ENCODE peak calls at places on chromosomes 7 and 10, in nine cellular contexts. U is bronchial epithelial cell, I is Peyer's patch, W is fibroblast of lung, T is ovary, N is left ventricle myocardium inferior, V is nephron progenitor cell, S is breast epithelium, E is GM20000. C is an unnamed sample.

GRCh38 chr7:54542920-54543539 is 855 bp downstream of the VSTM2A start:
- DNase-seq in U (peak), I (no peak), W (peak), T (no peak), N (no peak), V (peak), S (no peak), E (peak), C (no peak)

GRCh38 chr7:141076377-141076776 is 2.5 kb downstream of the TMEM178B start:
- DNase-seq in U (no peak), I (no peak), W (no peak), T (no peak), N (no peak), V (peak), S (no peak), E (no peak), C (no peak)

GRCh38 chr10:82981137-82981723 is 1106.2 kb downstream of the NRG3 start:
- DNase-seq in U (peak), I (no peak), W (peak), T (no peak), N (no peak), V (no peak), S (no peak), E (no peak), C (no peak)

GRCh38 chr7:45001138-45001694 is 1.2 kb downstream of the CCM2 start:
- DNase-seq in U (peak), I (peak), W (peak), T (no peak), N (no peak), V (no peak), S (no peak), E (peak), C (peak)

GRCh38 chr10:122373713-122374112 is 795 bp upstream of the PLEKHA1 start:
- DNase-seq in U (peak), I (no peak), W (no peak), T (peak), N (no peak), V (no peak), S (no peak), E (no peak), C (no peak)

GRCh38 chr7:90599892-90600555 is 3.9 kb downstream of the CDK14 start:
- DNase-seq in U (peak), I (no peak), W (peak), T (no peak), N (no peak), V (no peak), S (no peak), E (no peak), C (no peak)

GRCh38 chr7:14876194-14876593 is 26.4 kb downstream of the DGKB start:
- DNase-seq in U (no peak), I (no peak), W (no peak), T (no peak), N (no peak), V (no peak), S (no peak), E (no peak), C (no peak)

GRCh38 chr10:93072713-93073538 is 767 bp upstream of the CYP26A1 start:
- DNase-seq in U (no peak), I (no peak), W (no peak), T (no peak), N (no peak), V (no peak), S (peak), E (peak), C (peak)

GRCh38 chr10:52443419-52444388 is 129.6 kb downstream of the DKK1 start:
- DNase-seq in U (peak), I (no peak), W (peak), T (no peak), N (no peak), V (no peak), S (no peak), E (no peak), C (no peak)

GRCh38 chr10:72272689-72273409 is 875 bp upstream of the DDIT4 start:
- DNase-seq in U (peak), I (peak), W (peak), T (peak), N (peak), V (peak), S (peak), E (peak), C (peak)

DNA sequence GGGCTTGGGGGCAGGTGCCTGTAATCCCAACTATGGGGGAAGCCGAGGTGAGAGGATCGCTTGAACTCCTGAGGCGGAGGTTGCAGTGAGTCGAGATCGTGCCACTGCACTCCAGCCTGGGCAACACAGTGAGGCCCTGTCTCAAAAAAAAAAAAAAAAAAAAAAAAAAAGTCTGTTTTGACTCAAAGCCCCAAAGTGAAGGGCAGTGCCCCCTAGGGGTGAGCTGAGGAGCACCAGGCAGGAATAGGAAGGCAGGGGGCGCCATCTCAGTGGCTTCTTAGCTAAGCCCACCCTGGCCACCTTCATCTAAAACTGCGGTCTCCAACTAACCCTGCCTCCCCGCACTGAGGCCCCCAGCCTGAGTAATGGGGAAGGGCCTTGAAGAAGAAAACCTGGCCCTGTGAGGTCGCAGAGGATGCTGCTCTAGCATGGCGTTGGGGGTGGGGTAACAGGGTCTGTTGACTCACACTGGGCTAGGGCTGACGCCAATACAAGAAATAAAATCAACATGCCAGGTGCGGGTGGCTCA is 9.8 kb downstream of the PODXL start:
- DNase-seq in U (no peak), I (no peak), W (no peak), T (no peak), N (no peak), V (peak), S (no peak), E (peak), C (peak)
- TF ChIP-seq CTCF in U (peak), I (no peak), W (peak), T (no peak), N (peak), V (peak), S (no peak), E (peak), C (peak)

DNA sequence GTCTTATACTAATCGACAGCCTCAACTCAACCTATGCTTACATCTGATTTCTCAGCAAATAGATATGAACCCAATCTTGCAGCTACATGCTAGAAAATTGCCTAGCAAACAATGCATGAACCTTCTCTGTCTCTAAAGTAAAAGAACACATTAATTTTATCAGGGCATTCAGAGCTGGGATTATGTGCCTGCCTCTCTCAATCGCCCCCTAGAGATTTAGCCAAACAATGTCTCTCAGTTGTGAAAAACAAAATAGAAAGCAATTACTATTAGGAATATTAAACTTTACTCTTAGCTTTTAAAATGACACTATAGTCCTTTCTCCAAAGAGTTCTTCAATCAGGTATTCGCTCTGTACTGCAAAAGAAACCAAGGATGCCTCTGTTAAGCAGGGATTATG is 737.1 kb downstream of the PARD3 start:
- DNase-seq in U (no peak), I (no peak), W (no peak), T (no peak), N (no peak), V (no peak), S (no peak), E (no peak), C (no peak)
- TF ChIP-seq CTCF in U (no peak), I (no peak), W (peak), T (no peak), N (peak), V (no peak), S (no peak), E (no peak), C (no peak)

GRCh38 chr7:1707756-1708611 is 37.9 kb downstream of the ELFN1 start:
- DNase-seq in U (no peak), I (peak), W (no peak), T (peak), N (no peak), V (no peak), S (no peak), E (no peak), C (no peak)
- TF ChIP-seq CTCF in U (no peak), I (no peak), W (no peak), T (no peak), N (no peak), V (no peak), S (no peak), E (no peak), C (no peak)

GRCh38 chr7:151400626-151401315 is 9.1 kb downstream of the WDR86 start:
- DNase-seq in U (no peak), I (peak), W (no peak), T (no peak), N (no peak), V (no peak), S (no peak), E (peak), C (no peak)

GRCh38 chr7:151403764-151404163 is 6.1 kb downstream of the WDR86 start:
- DNase-seq in U (peak), I (no peak), W (no peak), T (no peak), N (no peak), V (no peak), S (no peak), E (no peak), C (no peak)

GRCh38 chr7:151404216-151405011 is 5.4 kb downstream of the WDR86 start:
- DNase-seq in U (peak), I (peak), W (peak), T (no peak), N (no peak), V (no peak), S (no peak), E (no peak), C (no peak)

GRCh38 chr7:151399906-151400305 is 9.9 kb downstream of the WDR86 start:
- DNase-seq in U (no peak), I (no peak), W (no peak), T (no peak), N (no peak), V (no peak), S (no peak), E (no peak), C (no peak)

DNA sequence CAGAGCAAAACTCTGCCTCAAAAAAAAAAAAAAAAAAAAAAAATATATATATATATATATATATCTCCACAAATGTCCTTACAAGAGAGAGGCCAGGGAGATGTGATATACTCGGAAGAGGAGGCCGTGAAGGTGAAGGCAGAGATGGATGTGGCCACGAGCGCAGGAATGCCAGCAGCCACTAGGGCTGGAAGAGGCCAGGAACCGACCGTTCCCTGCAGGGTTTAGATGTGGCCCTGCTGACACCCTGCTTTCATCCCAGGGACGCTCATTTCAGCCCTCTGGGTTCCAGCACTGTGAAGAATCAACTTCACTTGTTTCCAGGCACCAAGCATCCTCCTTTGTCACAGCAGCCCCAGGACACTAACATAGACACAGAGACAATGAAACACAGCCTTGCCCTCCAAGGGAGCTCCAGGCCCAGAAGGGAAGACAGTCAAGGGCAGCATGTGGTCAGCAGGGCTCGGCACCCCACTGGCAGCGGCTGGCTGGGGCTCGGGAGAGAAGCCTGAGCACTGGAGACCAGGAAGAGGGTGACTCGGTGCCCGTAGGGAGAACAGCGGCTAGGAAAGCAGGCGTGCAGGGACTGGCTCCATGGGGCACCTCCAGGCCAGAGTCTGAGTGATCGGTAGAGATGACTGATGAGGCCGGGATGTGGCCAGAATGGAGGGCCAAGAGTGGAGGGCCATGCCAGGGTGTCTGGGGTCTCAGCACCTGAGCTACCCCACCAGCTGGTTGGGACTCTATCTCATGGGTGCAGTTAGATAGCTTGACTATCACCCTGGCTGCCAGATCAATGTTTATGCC is 7.6 kb downstream of the WDR86 start:
- DNase-seq in U (peak), I (no peak), W (no peak), T (no peak), N (no peak), V (no peak), S (no peak), E (no peak), C (no peak)
- TF ChIP-seq CTCF in U (peak), I (no peak), W (no peak), T (no peak), N (no peak), V (no peak), S (no peak), E (no peak), C (no peak)

DNA sequence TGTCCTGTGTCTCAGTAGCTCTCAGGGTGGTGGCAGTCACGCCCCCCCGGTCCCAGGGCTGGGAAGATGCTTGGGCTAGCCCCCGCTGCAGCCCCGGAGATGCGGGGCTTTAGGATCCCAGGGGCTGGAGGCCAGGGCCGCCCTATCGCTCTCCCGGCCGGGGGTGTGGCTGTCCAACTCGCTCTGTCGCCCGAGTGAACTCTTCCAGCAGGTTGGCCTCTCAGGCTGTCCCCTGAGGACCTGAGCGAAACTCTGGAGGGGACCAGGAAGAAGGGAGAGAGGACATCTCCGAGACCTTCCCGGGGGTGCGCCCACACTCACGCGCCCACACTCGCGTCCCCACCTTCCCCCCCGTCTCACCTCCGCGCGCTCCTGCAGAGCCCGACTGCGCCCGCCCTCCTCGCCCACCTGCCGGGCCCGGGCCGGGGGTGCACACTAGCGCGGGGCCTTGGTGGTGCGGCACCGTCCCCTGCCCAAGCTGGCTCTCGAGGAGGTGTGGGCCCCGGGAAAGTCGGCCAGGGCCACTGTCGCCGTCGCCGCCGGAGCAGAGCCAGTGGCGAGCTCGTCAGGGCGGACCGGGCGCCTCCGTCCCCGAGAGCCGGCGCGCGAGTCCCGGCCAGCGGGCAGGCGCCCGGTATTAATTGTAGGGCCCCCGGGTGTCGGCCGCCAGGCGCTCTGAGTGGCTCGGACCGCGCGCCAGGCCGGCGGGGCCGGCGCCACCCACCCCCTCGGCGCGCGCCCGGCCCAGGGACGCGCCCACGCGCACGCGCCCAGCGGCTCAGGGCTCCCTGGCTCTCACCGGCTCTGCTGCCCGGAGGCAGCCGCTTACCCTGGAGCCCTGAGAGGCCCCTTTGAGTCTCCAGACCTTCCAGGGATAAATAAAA is 101.8 kb upstream of the SVIL start:
- DNase-seq in U (no peak), I (peak), W (peak), T (peak), N (peak), V (peak), S (peak), E (peak), C (peak)
- TF ChIP-seq CTCF in U (no peak), I (no peak), W (no peak), T (no peak), N (peak), V (no peak), S (no peak), E (no peak), C (no peak)

C was measured in activated CD8-positive, alpha-beta T cell treated with anti-CD3 and anti-CD28 coated beads for 36 hours.